ENCODE peak calls at places on chromosomes 7 and 10, in seven cellular contexts. One of them, this sample, is unnamed.

GRCh38 chr7:66211429-66211828 is 6.3 kb downstream of the TPST1 start:
- DNase-seq in NB4: no peak
- DNase-seq in HCT116: no peak
- DNase-seq in spleen: no peak
- DNase-seq in bronchial epithelial cell: no peak
- DNase-seq in nephron progenitor cell: no peak
- DNase-seq in natural killer cell: no peak
- DNase-seq in this sample: no peak

GRCh38 chr7:129740574-129740973 is 129.1 kb downstream of the NRF1 start:
- DNase-seq in NB4: no peak
- DNase-seq in HCT116: no peak
- DNase-seq in spleen: no peak
- DNase-seq in bronchial epithelial cell: no peak
- DNase-seq in nephron progenitor cell: no peak
- DNase-seq in natural killer cell: no peak
- DNase-seq in this sample: no peak

GRCh38 chr10:3467052-3467906 is 294.7 kb upstream of the PITRM1 start:
- DNase-seq in NB4: peak
- DNase-seq in HCT116: peak
- DNase-seq in spleen: peak
- DNase-seq in bronchial epithelial cell: peak
- DNase-seq in nephron progenitor cell: no peak
- DNase-seq in natural killer cell: no peak
- DNase-seq in this sample: no peak

GRCh38 chr10:78905940-78906308 is 162.8 kb upstream of the ZMIZ1 start:
- DNase-seq in NB4: no peak
- DNase-seq in HCT116: no peak
- DNase-seq in spleen: peak
- DNase-seq in bronchial epithelial cell: no peak
- DNase-seq in nephron progenitor cell: peak
- DNase-seq in natural killer cell: no peak
- DNase-seq in this sample: no peak

GRCh38 chr7:155951554-155952158 is 139.4 kb upstream of the SHH start:
- DNase-seq in NB4: peak
- DNase-seq in HCT116: peak
- DNase-seq in spleen: no peak
- DNase-seq in bronchial epithelial cell: peak
- DNase-seq in nephron progenitor cell: no peak
- DNase-seq in natural killer cell: no peak
- DNase-seq in this sample: no peak

GRCh38 chr7:64685741-64686140 is 19.8 kb downstream of the ZNF107 start:
- DNase-seq in NB4: no peak
- DNase-seq in HCT116: no peak
- DNase-seq in spleen: no peak
- DNase-seq in bronchial epithelial cell: peak
- DNase-seq in nephron progenitor cell: no peak
- DNase-seq in natural killer cell: no peak
- DNase-seq in this sample: no peak

GRCh38 chr7:127850195-127850594 is 181.0 kb downstream of the LRRC4 start:
- DNase-seq in NB4: no peak
- DNase-seq in HCT116: no peak
- DNase-seq in spleen: no peak
- DNase-seq in bronchial epithelial cell: no peak
- DNase-seq in nephron progenitor cell: no peak
- DNase-seq in natural killer cell: no peak
- DNase-seq in this sample: no peak

GRCh38 chr7:150631866-150632864 is at the start of gene GIMAP6:
- DNase-seq in NB4: peak
- DNase-seq in HCT116: no peak
- DNase-seq in spleen: peak
- DNase-seq in bronchial epithelial cell: no peak
- DNase-seq in nephron progenitor cell: no peak
- DNase-seq in natural killer cell: no peak
- DNase-seq in this sample: no peak

GRCh38 chr7:1355568-1356340 is 103.5 kb downstream of the MICALL2 start:
- DNase-seq in NB4: no peak
- DNase-seq in HCT116: no peak
- DNase-seq in spleen: peak
- DNase-seq in bronchial epithelial cell: no peak
- DNase-seq in nephron progenitor cell: no peak
- DNase-seq in natural killer cell: no peak
- DNase-seq in this sample: no peak

GRCh38 chr10:113867904-113868303 is 13.4 kb downstream of the NHLRC2 start:
- DNase-seq in NB4: peak
- DNase-seq in HCT116: no peak
- DNase-seq in spleen: no peak
- DNase-seq in bronchial epithelial cell: no peak
- DNase-seq in nephron progenitor cell: no peak
- DNase-seq in natural killer cell: no peak
- DNase-seq in this sample: no peak

GRCh38 chr7:28364082-28364481 is 48.2 kb upstream of the CREB5 start:
- DNase-seq in NB4: peak
- DNase-seq in HCT116: no peak
- DNase-seq in spleen: no peak
- DNase-seq in bronchial epithelial cell: no peak
- DNase-seq in nephron progenitor cell: no peak
- DNase-seq in natural killer cell: no peak
- DNase-seq in this sample: no peak
- TF ChIP-seq CTCF in NB4: peak
- TF ChIP-seq CTCF in HCT116: peak
- TF ChIP-seq CTCF in spleen: no peak
- TF ChIP-seq CTCF in bronchial epithelial cell: no peak
- TF ChIP-seq CTCF in nephron progenitor cell: peak
- TF ChIP-seq CTCF in natural killer cell: no peak
- TF ChIP-seq CTCF in this sample: no peak

DNA sequence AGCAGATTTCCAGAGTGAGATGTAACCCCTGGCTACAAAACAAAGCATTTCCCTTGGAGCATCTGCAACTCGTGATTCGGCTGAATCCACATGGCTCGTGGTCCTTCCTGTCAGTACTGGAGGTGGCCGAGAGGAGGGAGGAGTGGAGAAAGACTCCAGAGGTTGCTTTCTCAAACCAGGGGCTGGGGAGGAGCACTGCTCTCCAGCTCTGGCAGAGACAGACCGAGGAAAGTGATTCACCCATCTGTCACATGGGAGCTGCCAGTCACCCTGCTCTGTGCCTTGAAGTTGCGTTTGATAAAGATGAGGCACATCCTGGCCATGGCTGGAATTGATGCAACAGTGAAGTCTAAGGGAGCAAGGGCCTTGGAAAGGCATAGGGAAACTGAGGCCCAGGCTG is 72.8 kb downstream of the COL13A1 start:
- DNase-seq in NB4: no peak
- DNase-seq in HCT116: no peak
- DNase-seq in spleen: no peak
- DNase-seq in bronchial epithelial cell: peak
- DNase-seq in nephron progenitor cell: no peak
- DNase-seq in natural killer cell: no peak
- DNase-seq in this sample: no peak
- TF ChIP-seq CTCF in NB4: no peak
- TF ChIP-seq CTCF in HCT116: no peak
- TF ChIP-seq CTCF in spleen: no peak
- TF ChIP-seq CTCF in bronchial epithelial cell: no peak
- TF ChIP-seq CTCF in nephron progenitor cell: no peak
- TF ChIP-seq CTCF in natural killer cell: no peak
- TF ChIP-seq CTCF in this sample: no peak

GRCh38 chr7:92614586-92615237 is 24.5 kb upstream of the FAM133B start:
- DNase-seq in NB4: no peak
- DNase-seq in HCT116: no peak
- DNase-seq in spleen: no peak
- DNase-seq in bronchial epithelial cell: no peak
- DNase-seq in nephron progenitor cell: no peak
- DNase-seq in natural killer cell: no peak
- DNase-seq in this sample: no peak

GRCh38 chr7:92611735-92612134 is 21.5 kb upstream of the FAM133B start:
- DNase-seq in NB4: no peak
- DNase-seq in HCT116: no peak
- DNase-seq in spleen: no peak
- DNase-seq in bronchial epithelial cell: no peak
- DNase-seq in nephron progenitor cell: no peak
- DNase-seq in natural killer cell: no peak
- DNase-seq in this sample: no peak

GRCh38 chr7:92612501-92612900 is 22.3 kb upstream of the FAM133B start:
- DNase-seq in NB4: no peak
- DNase-seq in HCT116: no peak
- DNase-seq in spleen: no peak
- DNase-seq in bronchial epithelial cell: no peak
- DNase-seq in nephron progenitor cell: no peak
- DNase-seq in natural killer cell: no peak
- DNase-seq in this sample: no peak

GRCh38 chr7:92613720-92614119 is 23.5 kb upstream of the FAM133B start:
- DNase-seq in NB4: no peak
- DNase-seq in HCT116: no peak
- DNase-seq in spleen: no peak
- DNase-seq in bronchial epithelial cell: no peak
- DNase-seq in nephron progenitor cell: no peak
- DNase-seq in natural killer cell: no peak
- DNase-seq in this sample: no peak

DNA sequence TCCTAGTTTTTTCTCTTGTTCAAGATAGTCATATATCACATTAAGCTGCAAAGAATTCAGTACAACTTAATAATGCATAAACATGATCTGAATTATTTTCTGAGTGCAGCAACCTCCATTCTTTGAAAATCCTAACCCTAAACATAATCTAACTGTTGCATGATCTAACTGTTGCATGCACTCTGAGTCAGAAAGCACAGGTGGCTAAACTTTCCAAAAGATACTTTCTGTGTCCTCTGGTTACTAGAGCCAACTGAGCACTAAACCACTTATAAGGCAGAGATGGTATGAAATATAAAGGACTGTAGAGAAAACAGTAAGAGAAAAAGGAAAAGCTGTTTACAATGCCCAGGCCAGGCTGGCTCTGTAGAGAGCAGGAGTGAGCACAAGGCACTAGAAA is 23.0 kb upstream of the FAM133B start:
- DNase-seq in NB4: no peak
- DNase-seq in HCT116: no peak
- DNase-seq in spleen: no peak
- DNase-seq in bronchial epithelial cell: no peak
- DNase-seq in nephron progenitor cell: no peak
- DNase-seq in natural killer cell: no peak
- DNase-seq in this sample: no peak
- TF ChIP-seq CTCF in NB4: no peak
- TF ChIP-seq CTCF in HCT116: no peak
- TF ChIP-seq CTCF in spleen: no peak
- TF ChIP-seq CTCF in bronchial epithelial cell: no peak
- TF ChIP-seq CTCF in nephron progenitor cell: no peak
- TF ChIP-seq CTCF in natural killer cell: no peak
- TF ChIP-seq CTCF in this sample: no peak

GRCh38 chr10:74771054-74771453 is 55.3 kb upstream of the KAT6B start:
- DNase-seq in NB4: peak
- DNase-seq in HCT116: no peak
- DNase-seq in spleen: no peak
- DNase-seq in bronchial epithelial cell: no peak
- DNase-seq in nephron progenitor cell: no peak
- DNase-seq in natural killer cell: no peak
- DNase-seq in this sample: no peak
- TF ChIP-seq CTCF in NB4: no peak
- TF ChIP-seq CTCF in HCT116: no peak
- TF ChIP-seq CTCF in spleen: no peak
- TF ChIP-seq CTCF in bronchial epithelial cell: no peak
- TF ChIP-seq CTCF in nephron progenitor cell: no peak
- TF ChIP-seq CTCF in natural killer cell: no peak
- TF ChIP-seq CTCF in this sample: no peak

GRCh38 chr7:88967432-88967831 is 171.9 kb upstream of the TEX47 start:
- DNase-seq in NB4: no peak
- DNase-seq in HCT116: no peak
- DNase-seq in spleen: no peak
- DNase-seq in bronchial epithelial cell: no peak
- DNase-seq in nephron progenitor cell: no peak
- DNase-seq in natural killer cell: no peak
- DNase-seq in this sample: no peak
- TF ChIP-seq CTCF in NB4: no peak
- TF ChIP-seq CTCF in HCT116: no peak
- TF ChIP-seq CTCF in spleen: no peak
- TF ChIP-seq CTCF in bronchial epithelial cell: no peak
- TF ChIP-seq CTCF in nephron progenitor cell: no peak
- TF ChIP-seq CTCF in natural killer cell: no peak
- TF ChIP-seq CTCF in this sample: no peak

This sample was measured in activated B cell treated with CpG ODN at 0.5 μM for 24 hours.